ENCODE peak calls at places on chromosomes 13 and 19, in five cellular contexts. E, N, P, O and L are unnamed samples.

GRCh38 chr13:33352023-33352422 is 66.5 kb upstream of the STARD13 start:
- DNase-seq in E (no peak), N (no peak), P (no peak), O (no peak), L (no peak)

GRCh38 chr13:44818428-44818827 is 170.8 kb downstream of the NUFIP1 start:
- DNase-seq in E (peak; percentile 53), N (no peak), P (peak; percentile 20), O (no peak), L (no peak)

GRCh38 chr13:91572944-91573535 is 174.6 kb downstream of the GPC5 start:
- DNase-seq in E (no peak), N (no peak), P (no peak), O (no peak), L (no peak)

GRCh38 chr19:4780860-4781259 is 10.7 kb upstream of the FEM1A start:
- DNase-seq in E (no peak), N (peak; percentile 16), P (no peak), O (no peak), L (no peak)

GRCh38 chr19:46180701-46181385 is 32.8 kb downstream of the IGFL2 start:
- DNase-seq in E (no peak), N (no peak), P (no peak), O (no peak), L (no peak)

GRCh38 chr19:8655340-8655709 is 24.9 kb downstream of the NFILZ start:
- DNase-seq in E (no peak), N (peak; percentile 42), P (no peak), O (no peak), L (no peak)

GRCh38 chr13:75691183-75691582 is 55.1 kb downstream of the LMO7 start:
- DNase-seq in E (no peak), N (no peak), P (no peak), O (no peak), L (no peak)

GRCh38 chr13:112722433-112723250 is 32.8 kb downstream of the ATP11A start:
- DNase-seq in E (no peak), N (no peak), P (peak; percentile 80), O (peak; percentile 75), L (no peak)

GRCh38 chr19:15812059-15812722 is 3.3 kb downstream of the OR10H1 start:
- DNase-seq in E (no peak), N (no peak), P (no peak), O (no peak), L (no peak)

GRCh38 chr13:71290963-71291937 is 575.8 kb downstream of the DACH1 start:
- DNase-seq in E (no peak), N (no peak), P (no peak), O (peak; percentile 55), L (no peak)

GRCh38 chr13:98285317-98285716 is 108.2 kb upstream of the RNF113B start:
- DNase-seq in E (no peak), N (no peak), P (no peak), O (no peak), L (no peak)

GRCh38 chr19:13102666-13103584 is at the start of gene LYL1:
- DNase-seq in E (peak; percentile 70), N (peak; percentile 88), P (peak; percentile 89), O (peak; percentile 91), L (no peak)

GRCh38 chr19:54160948-54161347 is 1.4 kb upstream of the LENG1 start:
- DNase-seq in E (no peak), N (no peak), P (no peak), O (no peak), L (no peak)

GRCh38 chr19:2048959-2049740 is 1.9 kb downstream of the MKNK2 start:
- DNase-seq in E (peak; percentile 26), N (peak; percentile 72), P (no peak), O (no peak), L (no peak)

GRCh38 chr19:2049741-2050348 is 1.2 kb downstream of the MKNK2 start:
- DNase-seq in E (peak; percentile 55), N (peak; percentile 93), P (peak; percentile 54), O (peak; percentile 81), L (no peak)

GRCh38 chr19:2047076-2047448 is 4.0 kb downstream of the MKNK2 start:
- DNase-seq in E (no peak), N (no peak), P (no peak), O (no peak), L (no peak)

GRCh38 chr19:2047449-2048103 is 3.5 kb downstream of the MKNK2 start:
- DNase-seq in E (peak; percentile 28), N (peak; percentile 93), P (no peak), O (no peak), L (no peak)

DNA sequence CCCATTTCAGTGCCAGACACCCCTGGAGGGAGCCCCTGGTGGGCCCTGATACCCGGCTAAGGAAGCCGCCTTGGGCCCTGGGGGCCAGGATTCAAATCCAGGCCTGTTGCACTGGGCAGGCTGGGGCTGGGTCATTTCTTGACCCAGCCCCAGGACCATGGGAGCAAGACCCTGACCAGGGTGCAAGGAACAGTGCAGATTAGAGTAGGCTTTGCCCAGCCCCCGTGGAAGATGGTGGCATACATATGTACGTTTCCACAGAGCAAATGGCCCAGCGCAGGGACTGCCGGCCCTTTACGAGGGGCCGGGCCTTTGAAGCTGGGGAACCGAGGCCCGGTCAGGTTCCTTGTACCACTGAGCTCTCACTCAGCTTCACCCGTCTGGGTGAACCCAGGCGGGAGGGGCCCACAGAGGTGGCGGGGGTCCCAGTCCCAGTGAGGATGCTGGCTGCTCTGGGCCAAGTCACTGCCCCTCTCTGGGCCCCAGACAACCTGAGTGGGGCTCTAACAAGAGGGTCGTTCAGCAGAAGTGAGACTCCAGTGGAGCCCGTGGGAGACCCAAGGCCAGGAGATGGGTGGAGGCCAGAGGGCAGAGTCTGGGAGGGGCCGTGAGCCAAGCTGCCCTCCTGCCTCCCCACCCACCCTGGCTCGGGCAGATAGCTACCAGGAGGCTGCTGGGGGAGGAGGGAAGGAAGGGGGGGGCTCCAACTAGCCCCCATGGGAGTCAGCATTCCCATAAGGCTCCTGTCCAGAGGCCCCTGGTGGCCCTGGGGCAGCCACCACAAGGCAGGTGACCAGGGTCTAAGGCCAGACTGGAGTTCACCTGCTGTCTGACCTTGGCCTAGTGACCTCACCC is 2.7 kb downstream of the MKNK2 start:
- DNase-seq in E (peak; percentile 22), N (peak; percentile 60), P (no peak), O (no peak), L (no peak)
- H3K4me1 ChIP-seq in E (no peaks in the 10 kb centered on the region), N (peaks cover 65% of the 10 kb centered on the region), P (peaks cover 11% of the 10 kb centered on the region), O (peaks cover 74% of the 10 kb centered on the region), L (peaks cover 88% of the 10 kb centered on the region)

GRCh38 chr13:51675877-51676276 is 91.6 kb downstream of the WDFY2 start:
- DNase-seq in E (no peak), N (no peak), P (no peak), O (no peak), L (no peak)

GRCh38 chr13:51676739-51677138 is 92.5 kb downstream of the WDFY2 start:
- DNase-seq in E (no peak), N (no peak), P (no peak), O (no peak), L (no peak)

GRCh38 chr13:51673165-51673564 is 88.9 kb downstream of the WDFY2 start:
- DNase-seq in E (no peak), N (no peak), P (no peak), O (no peak), L (no peak)

GRCh38 chr13:51675385-51675784 is 91.1 kb downstream of the WDFY2 start:
- DNase-seq in E (no peak), N (no peak), P (no peak), O (no peak), L (no peak)

DNA sequence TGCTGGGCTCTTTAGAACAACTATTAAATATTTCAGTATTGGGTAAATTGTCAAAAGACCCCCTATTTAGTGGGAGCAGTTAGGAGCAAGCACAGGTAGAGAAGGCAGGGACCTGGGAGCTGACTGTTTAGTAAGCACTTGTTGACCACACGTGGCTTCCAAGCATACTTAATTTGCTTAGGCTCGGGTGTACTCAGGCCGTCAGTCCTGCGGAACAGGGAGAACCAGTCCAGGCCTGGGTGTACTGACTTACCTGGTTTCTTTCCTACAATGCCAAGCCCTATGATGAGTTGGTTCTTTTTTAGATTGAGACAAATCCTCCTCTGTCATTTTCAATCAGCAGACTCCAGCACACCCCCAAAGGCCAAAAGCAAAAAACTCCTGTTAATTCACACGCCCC is 90.0 kb downstream of the WDFY2 start:
- DNase-seq in E (no peak), N (no peak), P (no peak), O (no peak), L (no peak)
- H3K27ac ChIP-seq in E (no peak overlapping the region), N (no peak overlapping the region), P (no peak overlapping the region), O (no peak overlapping the region), L (no peak overlapping the region)

DNA sequence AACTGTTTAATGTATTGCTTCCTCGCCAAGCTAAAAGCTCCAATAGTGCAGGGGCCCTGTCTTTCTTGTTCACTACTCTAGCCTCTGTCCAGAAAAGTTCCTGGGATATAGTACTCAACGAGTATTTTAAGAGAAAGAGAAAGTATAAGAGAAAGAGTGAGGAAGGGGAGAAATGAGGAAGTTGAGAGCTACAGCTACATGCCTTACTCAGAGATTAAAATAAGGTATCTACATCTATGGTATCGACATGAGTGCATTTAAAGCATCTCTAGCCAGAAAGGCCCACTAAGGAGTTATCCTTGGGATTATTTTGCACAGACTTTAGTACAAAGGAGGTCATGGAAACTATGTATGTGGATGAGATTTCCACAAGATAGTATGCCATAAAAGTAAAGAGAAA is 28.5 kb downstream of the MYCBP2 start:
- DNase-seq in E (no peak), N (no peak), P (no peak), O (no peak), L (no peak)
- H3K4me1 ChIP-seq in E (no peaks in the 10 kb centered on the region), N (peaks cover 10% of the 10 kb centered on the region), P (no peaks in the 10 kb centered on the region), O (peaks cover 17% of the 10 kb centered on the region), L (peaks cover 53% of the 10 kb centered on the region)

GRCh38 chr13:110799246-110800236 is 86.0 kb downstream of the ING1 start:
- DNase-seq in E (no peak), N (peak; percentile 67), P (no peak), O (peak; percentile 62), L (no peak)
- H3K27ac ChIP-seq in E (no peak overlapping the region), N (peak overlapping the region; percentile 67), P (no peak overlapping the region), O (peak overlapping the region; percentile 74), L (peak overlapping the region; percentile 55)

GRCh38 chr13:25286308-25286968 is 850 bp downstream of the MTMR6 start:
- DNase-seq in E (no peak), N (no peak), P (peak; percentile 37), O (peak; percentile 18), L (no peak)
- H3K4me1 ChIP-seq in E (no peaks in the 10 kb centered on the region), N (peaks cover 8% of the 10 kb centered on the region), P (peaks cover 4% of the 10 kb centered on the region), O (peaks cover 19% of the 10 kb centered on the region), L (peaks cover 31% of the 10 kb centered on the region)

GRCh38 chr19:11494634-11495285 is 10.9 kb downstream of the ZNF653 start:
- DNase-seq in E (no peak), N (no peak), P (no peak), O (no peak), L (no peak)

GRCh38 chr19:11495885-11496284 is 9.8 kb downstream of the ZNF653 start:
- DNase-seq in E (no peak), N (no peak), P (no peak), O (no peak), L (no peak)

GRCh38 chr19:11499327-11499726 is 6.3 kb downstream of the ZNF653 start:
- DNase-seq in E (no peak), N (no peak), P (no peak), O (no peak), L (no peak)

GRCh38 chr19:11495481-11495880 is 10.2 kb downstream of the ZNF653 start:
- DNase-seq in E (no peak), N (no peak), P (no peak), O (no peak), L (no peak)

GRCh38 chr19:11496391-11497163 is 9.1 kb downstream of the ZNF653 start:
- DNase-seq in E (peak; percentile 88), N (peak; percentile 84), P (peak; percentile 73), O (peak; percentile 36), L (no peak)
- H3K27ac ChIP-seq in E (no peak overlapping the region), N (no peak overlapping the region), P (no peak overlapping the region), O (no peak overlapping the region), L (no peak overlapping the region)

GRCh38 chr19:48968179-48968661 is 3.1 kb downstream of the FTL start:
- DNase-seq in E (no peak), N (no peak), P (no peak), O (no peak), L (no peak)
- H3K4me1 ChIP-seq in E (no peaks in the 10 kb centered on the region), N (peaks cover 42% of the 10 kb centered on the region), P (peaks cover 18% of the 10 kb centered on the region), O (peaks cover 51% of the 10 kb centered on the region), L (peaks cover 58% of the 10 kb centered on the region)